ENCODE peak calls at places on chromosomes 12 and 14, in seven cellular contexts. One of them, this sample, is unnamed.

GRCh38 chr12:62917939-62918338 is 17.0 kb downstream of the PPM1H start:
- DNase-seq in fibroblast of villous mesenchyme: no peak
- DNase-seq in lung: no peak
- DNase-seq in GM23338: no peak
- DNase-seq in colonic mucosa: no peak
- DNase-seq in Peyer's patch: no peak
- DNase-seq in ovary: no peak
- DNase-seq in this sample: no peak

GRCh38 chr14:96698846-96699543 is 98.2 kb upstream of the VRK1 start:
- DNase-seq in fibroblast of villous mesenchyme: no peak
- DNase-seq in lung: no peak
- DNase-seq in GM23338: no peak
- DNase-seq in colonic mucosa: no peak
- DNase-seq in Peyer's patch: no peak
- DNase-seq in ovary: no peak
- DNase-seq in this sample: no peak

GRCh38 chr14:36946872-36947271 is 225.5 kb downstream of the SLC25A21 start:
- DNase-seq in fibroblast of villous mesenchyme: no peak
- DNase-seq in lung: no peak
- DNase-seq in GM23338: no peak
- DNase-seq in colonic mucosa: no peak
- DNase-seq in Peyer's patch: no peak
- DNase-seq in ovary: no peak
- DNase-seq in this sample: no peak

GRCh38 chr12:5022465-5023061 is 21.1 kb upstream of the KCNA5 start:
- DNase-seq in fibroblast of villous mesenchyme: peak
- DNase-seq in lung: no peak
- DNase-seq in GM23338: peak
- DNase-seq in colonic mucosa: peak
- DNase-seq in Peyer's patch: peak
- DNase-seq in ovary: no peak
- DNase-seq in this sample: peak

GRCh38 chr12:57726151-57726883 is 12.2 kb downstream of the AGAP2 start:
- DNase-seq in fibroblast of villous mesenchyme: peak
- DNase-seq in lung: peak
- DNase-seq in GM23338: peak
- DNase-seq in colonic mucosa: peak
- DNase-seq in Peyer's patch: peak
- DNase-seq in ovary: peak
- DNase-seq in this sample: peak

GRCh38 chr12:88952543-88952942 is 372.3 kb upstream of the KITLG start:
- DNase-seq in fibroblast of villous mesenchyme: peak
- DNase-seq in lung: no peak
- DNase-seq in GM23338: no peak
- DNase-seq in colonic mucosa: peak
- DNase-seq in Peyer's patch: no peak
- DNase-seq in ovary: no peak
- DNase-seq in this sample: no peak

GRCh38 chr12:92208613-92209121 is 63.0 kb upstream of the BTG1 start:
- DNase-seq in fibroblast of villous mesenchyme: peak
- DNase-seq in lung: no peak
- DNase-seq in GM23338: no peak
- DNase-seq in colonic mucosa: peak
- DNase-seq in Peyer's patch: no peak
- DNase-seq in ovary: no peak
- DNase-seq in this sample: no peak

GRCh38 chr14:76514599-76514998 is 138.7 kb downstream of the ESRRB start:
- DNase-seq in fibroblast of villous mesenchyme: peak
- DNase-seq in lung: no peak
- DNase-seq in GM23338: no peak
- DNase-seq in colonic mucosa: no peak
- DNase-seq in Peyer's patch: no peak
- DNase-seq in ovary: no peak
- DNase-seq in this sample: no peak

GRCh38 chr14:22475381-22475780 is 113.6 kb downstream of the DAD1 start:
- DNase-seq in fibroblast of villous mesenchyme: no peak
- DNase-seq in lung: no peak
- DNase-seq in GM23338: no peak
- DNase-seq in colonic mucosa: no peak
- DNase-seq in Peyer's patch: no peak
- DNase-seq in ovary: no peak
- DNase-seq in this sample: no peak

GRCh38 chr12:108884116-108885012 is 4.5 kb downstream of the DAO start:
- DNase-seq in fibroblast of villous mesenchyme: peak
- DNase-seq in lung: peak
- DNase-seq in GM23338: peak
- DNase-seq in colonic mucosa: peak
- DNase-seq in Peyer's patch: peak
- DNase-seq in ovary: no peak
- DNase-seq in this sample: no peak

GRCh38 chr12:14836336-14837210 is 6.8 kb downstream of the ART4 start:
- DNase-seq in fibroblast of villous mesenchyme: peak
- DNase-seq in lung: no peak
- DNase-seq in GM23338: no peak
- DNase-seq in colonic mucosa: no peak
- DNase-seq in Peyer's patch: no peak
- DNase-seq in ovary: no peak
- DNase-seq in this sample: no peak

GRCh38 chr12:83140135-83140534 is 453.4 kb downstream of the TMTC2 start:
- DNase-seq in fibroblast of villous mesenchyme: no peak
- DNase-seq in lung: no peak
- DNase-seq in GM23338: no peak
- DNase-seq in colonic mucosa: no peak
- DNase-seq in Peyer's patch: no peak
- DNase-seq in ovary: no peak
- DNase-seq in this sample: no peak

GRCh38 chr12:95205685-95206084 is 11.6 kb downstream of the FGD6 start:
- DNase-seq in fibroblast of villous mesenchyme: peak
- DNase-seq in lung: no peak
- DNase-seq in GM23338: peak
- DNase-seq in colonic mucosa: no peak
- DNase-seq in Peyer's patch: no peak
- DNase-seq in ovary: peak
- DNase-seq in this sample: no peak

GRCh38 chr12:64895541-64895940 is 71.1 kb downstream of the TBC1D30 start:
- DNase-seq in fibroblast of villous mesenchyme: peak
- DNase-seq in lung: no peak
- DNase-seq in GM23338: no peak
- DNase-seq in colonic mucosa: no peak
- DNase-seq in Peyer's patch: no peak
- DNase-seq in ovary: no peak
- DNase-seq in this sample: no peak

GRCh38 chr12:76158518-76159321 is 74.2 kb upstream of the NAP1L1 start:
- DNase-seq in fibroblast of villous mesenchyme: peak
- DNase-seq in lung: peak
- DNase-seq in GM23338: peak
- DNase-seq in colonic mucosa: peak
- DNase-seq in Peyer's patch: peak
- DNase-seq in ovary: no peak
- DNase-seq in this sample: no peak

GRCh38 chr14:91038439-91038838 is 22.0 kb downstream of the RPS6KA5 start:
- DNase-seq in fibroblast of villous mesenchyme: peak
- DNase-seq in lung: no peak
- DNase-seq in GM23338: no peak
- DNase-seq in colonic mucosa: no peak
- DNase-seq in Peyer's patch: no peak
- DNase-seq in ovary: no peak
- DNase-seq in this sample: no peak

GRCh38 chr12:131034631-131035267 is 81.0 kb downstream of the ADGRD1 start:
- DNase-seq in fibroblast of villous mesenchyme: no peak
- DNase-seq in lung: no peak
- DNase-seq in GM23338: no peak
- DNase-seq in colonic mucosa: no peak
- DNase-seq in Peyer's patch: no peak
- DNase-seq in ovary: no peak
- DNase-seq in this sample: no peak

GRCh38 chr12:67069451-67070306 is 199.5 kb upstream of the CAND1 start:
- DNase-seq in fibroblast of villous mesenchyme: no peak
- DNase-seq in lung: peak
- DNase-seq in GM23338: peak
- DNase-seq in colonic mucosa: peak
- DNase-seq in Peyer's patch: no peak
- DNase-seq in ovary: peak
- DNase-seq in this sample: peak

GRCh38 chr12:47739959-47740358 is 14.7 kb upstream of the ENDOU start:
- DNase-seq in fibroblast of villous mesenchyme: no peak
- DNase-seq in lung: no peak
- DNase-seq in GM23338: no peak
- DNase-seq in colonic mucosa: peak
- DNase-seq in Peyer's patch: peak
- DNase-seq in ovary: no peak
- DNase-seq in this sample: no peak

DNA sequence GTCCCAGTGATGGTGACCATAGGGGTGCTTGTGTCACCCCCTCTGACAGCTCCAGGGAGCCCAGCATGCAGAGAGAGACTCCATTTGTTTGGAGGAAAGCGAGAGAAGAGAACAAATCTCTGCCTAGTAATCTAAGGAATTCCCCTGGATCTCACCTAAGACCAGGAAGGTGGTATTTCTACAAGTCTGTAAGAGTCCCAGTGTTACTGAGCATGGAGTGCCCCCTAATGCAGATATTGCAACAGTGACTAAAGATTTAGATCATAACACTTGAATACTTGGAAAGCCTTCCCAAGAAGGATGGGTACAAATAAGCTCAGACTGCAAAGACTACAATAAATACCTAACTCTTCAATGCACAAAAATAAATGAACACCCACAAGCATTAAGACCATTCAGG is 360.4 kb upstream of the GARIN6 start:
- DNase-seq in fibroblast of villous mesenchyme: no peak
- DNase-seq in lung: no peak
- DNase-seq in GM23338: peak
- DNase-seq in colonic mucosa: no peak
- DNase-seq in Peyer's patch: no peak
- DNase-seq in ovary: no peak
- DNase-seq in this sample: no peak
- TF ChIP-seq CTCF in fibroblast of villous mesenchyme: no peak
- TF ChIP-seq CTCF in lung: no peak
- TF ChIP-seq CTCF in GM23338: peak
- TF ChIP-seq CTCF in colonic mucosa: no peak
- TF ChIP-seq CTCF in Peyer's patch: no peak
- TF ChIP-seq CTCF in ovary: no peak
- TF ChIP-seq CTCF in this sample: no peak

GRCh38 chr14:69712217-69712565 is 54.8 kb upstream of the SRSF5 start:
- DNase-seq in fibroblast of villous mesenchyme: no peak
- DNase-seq in lung: no peak
- DNase-seq in GM23338: no peak
- DNase-seq in colonic mucosa: no peak
- DNase-seq in Peyer's patch: no peak
- DNase-seq in ovary: no peak
- DNase-seq in this sample: no peak
- TF ChIP-seq CTCF in fibroblast of villous mesenchyme: no peak
- TF ChIP-seq CTCF in lung: no peak
- TF ChIP-seq CTCF in GM23338: no peak
- TF ChIP-seq CTCF in colonic mucosa: no peak
- TF ChIP-seq CTCF in Peyer's patch: no peak
- TF ChIP-seq CTCF in ovary: no peak
- TF ChIP-seq CTCF in this sample: no peak

GRCh38 chr12:123543541-123543940 is 10.0 kb upstream of the RILPL1 start:
- DNase-seq in fibroblast of villous mesenchyme: no peak
- DNase-seq in lung: no peak
- DNase-seq in GM23338: no peak
- DNase-seq in colonic mucosa: no peak
- DNase-seq in Peyer's patch: no peak
- DNase-seq in ovary: no peak
- DNase-seq in this sample: no peak

GRCh38 chr12:123546281-123546680 is 12.8 kb upstream of the RILPL1 start:
- DNase-seq in fibroblast of villous mesenchyme: no peak
- DNase-seq in lung: no peak
- DNase-seq in GM23338: no peak
- DNase-seq in colonic mucosa: no peak
- DNase-seq in Peyer's patch: no peak
- DNase-seq in ovary: no peak
- DNase-seq in this sample: no peak

DNA sequence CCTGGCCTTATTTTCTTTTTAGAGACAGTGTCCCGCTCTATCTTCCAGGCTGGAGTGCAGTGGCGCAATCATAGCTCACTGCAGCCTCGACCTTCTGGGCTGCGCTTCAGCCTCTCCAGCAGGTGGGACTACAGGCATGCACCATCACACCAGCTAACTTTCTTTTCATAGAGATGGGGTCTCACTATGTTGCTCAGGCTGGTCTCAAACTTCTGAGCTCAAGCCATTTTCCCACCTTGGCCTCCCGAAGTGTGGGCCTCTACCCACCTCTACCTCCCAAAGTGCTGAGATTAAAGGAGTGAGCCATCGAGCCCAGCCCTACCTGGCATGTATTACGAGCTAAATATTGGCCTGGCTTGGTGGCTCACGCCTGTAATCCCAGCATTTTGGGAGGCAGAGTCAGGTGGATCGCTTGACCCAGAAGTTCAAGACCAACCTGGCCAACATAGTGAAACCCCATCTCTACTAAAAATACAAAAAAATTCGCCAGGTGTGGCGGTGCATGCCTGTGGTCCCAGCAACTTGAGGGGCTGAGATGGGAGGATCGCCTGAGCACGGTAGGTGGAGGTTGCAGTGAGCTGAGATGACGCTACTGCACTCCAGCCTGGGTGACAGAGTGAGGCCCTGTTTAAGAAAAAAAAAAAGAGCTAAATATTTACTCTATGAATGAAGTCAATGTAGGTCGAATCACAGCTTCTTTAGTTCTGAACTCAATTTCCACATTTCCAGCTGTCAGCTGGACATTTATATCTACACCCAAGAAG is 7.6 kb upstream of the RILPL1 start:
- DNase-seq in fibroblast of villous mesenchyme: no peak
- DNase-seq in lung: no peak
- DNase-seq in GM23338: no peak
- DNase-seq in colonic mucosa: no peak
- DNase-seq in Peyer's patch: no peak
- DNase-seq in ovary: no peak
- DNase-seq in this sample: no peak
- TF ChIP-seq CTCF in fibroblast of villous mesenchyme: no peak
- TF ChIP-seq CTCF in lung: no peak
- TF ChIP-seq CTCF in GM23338: peak
- TF ChIP-seq CTCF in colonic mucosa: no peak
- TF ChIP-seq CTCF in Peyer's patch: no peak
- TF ChIP-seq CTCF in ovary: no peak
- TF ChIP-seq CTCF in this sample: no peak

GRCh38 chr14:61570188-61570960 is 124.9 kb upstream of the HIF1A start:
- DNase-seq in fibroblast of villous mesenchyme: no peak
- DNase-seq in lung: no peak
- DNase-seq in GM23338: no peak
- DNase-seq in colonic mucosa: no peak
- DNase-seq in Peyer's patch: no peak
- DNase-seq in ovary: no peak
- DNase-seq in this sample: no peak

GRCh38 chr14:61567838-61568571 is 127.3 kb upstream of the HIF1A start:
- DNase-seq in fibroblast of villous mesenchyme: no peak
- DNase-seq in lung: no peak
- DNase-seq in GM23338: peak
- DNase-seq in colonic mucosa: no peak
- DNase-seq in Peyer's patch: peak
- DNase-seq in ovary: no peak
- DNase-seq in this sample: no peak

GRCh38 chr14:61569783-61570182 is 125.5 kb upstream of the HIF1A start:
- DNase-seq in fibroblast of villous mesenchyme: peak
- DNase-seq in lung: peak
- DNase-seq in GM23338: no peak
- DNase-seq in colonic mucosa: no peak
- DNase-seq in Peyer's patch: no peak
- DNase-seq in ovary: no peak
- DNase-seq in this sample: no peak

GRCh38 chr14:61569308-61569707 is 126.0 kb upstream of the HIF1A start:
- DNase-seq in fibroblast of villous mesenchyme: no peak
- DNase-seq in lung: no peak
- DNase-seq in GM23338: no peak
- DNase-seq in colonic mucosa: no peak
- DNase-seq in Peyer's patch: no peak
- DNase-seq in ovary: no peak
- DNase-seq in this sample: no peak

GRCh38 chr14:61568572-61569011 is 126.7 kb upstream of the HIF1A start:
- DNase-seq in fibroblast of villous mesenchyme: no peak
- DNase-seq in lung: no peak
- DNase-seq in GM23338: peak
- DNase-seq in colonic mucosa: peak
- DNase-seq in Peyer's patch: peak
- DNase-seq in ovary: no peak
- DNase-seq in this sample: no peak
- TF ChIP-seq CTCF in fibroblast of villous mesenchyme: no peak
- TF ChIP-seq CTCF in lung: no peak
- TF ChIP-seq CTCF in GM23338: no peak
- TF ChIP-seq CTCF in colonic mucosa: peak
- TF ChIP-seq CTCF in Peyer's patch: peak
- TF ChIP-seq CTCF in ovary: no peak
- TF ChIP-seq CTCF in this sample: no peak

This sample was measured in mesothelial cell of epicardium.